ENCODE peak calls at places on chromosomes 3 and 15, in six cellular contexts. F is fibroblast of lung; U is effector memory CD4-positive, alpha-beta T cell; D is IMR-90; X is tibial nerve; Q is heart right ventricle. T is an unnamed sample. For H3K4me1, the result is how much of the 10 kb centered on the place peaks cover.

GRCh38 chr3:98008751-98009373 is 26.3 kb downstream of the GABRR3 start:
- DNase-seq in Q (no peak), U (no peak), F (no peak), D (no peak), X (no peak), T (no peak)

GRCh38 chr3:122936335-122936734 is 91.2 kb downstream of the SEMA5B start:
- DNase-seq in Q (no peak), U (no peak), F (no peak), X (no peak), D (no peak), T (no peak)

GRCh38 chr3:183892610-183893214 is 8.0 kb upstream of the PARL start:
- DNase-seq in F (no peak), X (no peak), Q (no peak), U (no peak), D (no peak), T (no peak)

GRCh38 chr15:71800835-71801745 is 9.3 kb upstream of the NR2E3 start:
- DNase-seq in Q (no peak), F (peak), D (peak), X (peak), U (no peak), T (peak)

GRCh38 chr3:11162401-11163345 is 8.4 kb downstream of the HRH1 start:
- DNase-seq in F (no peak), X (no peak), Q (no peak), D (no peak), U (no peak), T (no peak)

GRCh38 chr3:194691481-194692281 is 6.0 kb downstream of the FAM43A start:
- DNase-seq in Q (no peak), U (no peak), X (no peak), D (no peak), F (no peak), T (no peak)

GRCh38 chr15:41620536-41621199 is 39.5 kb upstream of the MGA start:
- DNase-seq in F (no peak), D (no peak), U (no peak), X (no peak), Q (no peak), T (no peak)

GRCh38 chr15:61798631-61799030 is 261.6 kb downstream of the VPS13C start:
- DNase-seq in D (no peak), U (no peak), X (no peak), Q (no peak), F (no peak), T (no peak)

GRCh38 chr3:64856953-64857516 is 169.2 kb upstream of the ADAMTS9 start:
- DNase-seq in F (no peak), U (no peak), Q (no peak), D (no peak), X (no peak), T (no peak)

GRCh38 chr15:28103831-28104230 is 4.7 kb upstream of the OCA2 start:
- DNase-seq in F (no peak), U (no peak), D (no peak), Q (no peak), X (no peak), T (no peak)

GRCh38 chr3:45700570-45701073 is 11.4 kb downstream of the SACM1L start:
- DNase-seq in U (no peak), F (no peak), X (no peak), Q (no peak), D (no peak), T (no peak)

GRCh38 chr3:14288168-14288788 is 109.7 kb downstream of the LSM3 start:
- DNase-seq in Q (no peak), X (no peak), D (no peak), U (no peak), F (no peak), T (no peak)

GRCh38 chr3:119529883-119530282 is 29.5 kb downstream of the CD80 start:
- DNase-seq in D (peak), F (peak), Q (no peak), U (no peak), X (no peak), T (no peak)

DNA sequence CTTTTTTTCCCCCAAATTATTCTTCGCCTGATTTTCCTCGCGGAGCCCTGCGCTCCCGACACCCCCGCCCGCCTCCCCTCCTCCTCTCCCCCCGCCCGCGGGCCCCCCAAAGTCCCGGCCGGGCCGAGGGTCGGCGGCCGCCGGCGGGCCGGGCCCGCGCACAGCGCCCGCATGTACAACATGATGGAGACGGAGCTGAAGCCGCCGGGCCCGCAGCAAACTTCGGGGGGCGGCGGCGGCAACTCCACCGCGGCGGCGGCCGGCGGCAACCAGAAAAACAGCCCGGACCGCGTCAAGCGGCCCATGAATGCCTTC is 422 bp downstream of the SOX2 start:
- DNase-seq in F (no peak), U (no peak), Q (no peak), D (no peak), X (no peak), T (no peak)
- H3K4me3 ChIP-seq in F (no peak), U (peak), Q (peak), D (peak), X (peak), T (peak)

GRCh38 chr15:85963262-85963760 is 116.4 kb upstream of the AGBL1 start:
- DNase-seq in F (no peak), D (no peak), U (no peak), X (no peak), Q (no peak), T (no peak)

GRCh38 chr15:85959573-85959972 is 120.1 kb upstream of the AGBL1 start:
- DNase-seq in X (no peak), F (no peak), U (no peak), Q (no peak), D (no peak), T (no peak)

GRCh38 chr15:85956515-85957275 is 123.0 kb upstream of the AGBL1 start:
- DNase-seq in Q (no peak), D (peak), X (no peak), U (no peak), F (peak), T (no peak)

GRCh38 chr15:85964471-85964870 is 115.2 kb upstream of the AGBL1 start:
- DNase-seq in F (peak), X (no peak), Q (no peak), D (no peak), U (no peak), T (no peak)

GRCh38 chr15:85960381-85960780 is 119.3 kb upstream of the AGBL1 start:
- DNase-seq in Q (no peak), U (no peak), D (no peak), X (no peak), F (no peak), T (no peak)
- H3K4me1 ChIP-seq in Q (under half), U (under half), D (under half), X (under half), F (under half), T (under half)

GRCh38 chr3:190322604-190323240 is 476 bp upstream of the CLDN1 start:
- DNase-seq in X (peak), Q (no peak), F (peak), D (no peak), U (no peak), T (no peak)
- H3K4me3 ChIP-seq in X (peak), Q (peak), F (peak), D (peak), U (peak), T (peak)

GRCh38 chr3:195908439-195909293 is at the start of gene TNK2:
- DNase-seq in Q (peak), X (no peak), F (no peak), U (peak), D (no peak), T (no peak)
- H3K4me1 ChIP-seq in Q (half or more), X (under half), F (under half), U (under half), D (under half), T (half or more)

T was measured in right lobe of liver.